ENCODE peak calls at places on chromosomes 3 and 15, in seven cellular contexts. One of them, this sample, is unnamed.

GRCh38 chr3:73622135-73622534 is 2.6 kb downstream of the PDZRN3 start:
- DNase-seq in HT1080: no peak
- DNase-seq in stimulated activated CD4-positive, alpha-beta T cell treated with anti-CD3 and anti-CD28 coated beads, TNF-alpha, amount 100 ng/mL, for 48 hours: no peak
- DNase-seq in AG04450: no peak
- DNase-seq in CD8-positive, alpha-beta memory T cell: no peak
- DNase-seq in GM18507: no peak
- DNase-seq in left lung: no peak
- DNase-seq in this sample: no peak

GRCh38 chr3:12468757-12469156 is 15.5 kb upstream of the TSEN2 start:
- DNase-seq in HT1080: no peak
- DNase-seq in stimulated activated CD4-positive, alpha-beta T cell treated with anti-CD3 and anti-CD28 coated beads, TNF-alpha, amount 100 ng/mL, for 48 hours: no peak
- DNase-seq in AG04450: no peak
- DNase-seq in CD8-positive, alpha-beta memory T cell: no peak
- DNase-seq in GM18507: no peak
- DNase-seq in left lung: no peak
- DNase-seq in this sample: no peak

GRCh38 chr3:17972889-17973558 is 230.6 kb upstream of the TBC1D5 start:
- DNase-seq in HT1080: no peak
- DNase-seq in stimulated activated CD4-positive, alpha-beta T cell treated with anti-CD3 and anti-CD28 coated beads, TNF-alpha, amount 100 ng/mL, for 48 hours: no peak
- DNase-seq in AG04450: no peak
- DNase-seq in CD8-positive, alpha-beta memory T cell: no peak
- DNase-seq in GM18507: no peak
- DNase-seq in left lung: no peak
- DNase-seq in this sample: no peak

GRCh38 chr3:126654571-126655393 is at the start of gene TXNRD3:
- DNase-seq in HT1080: peak
- DNase-seq in stimulated activated CD4-positive, alpha-beta T cell treated with anti-CD3 and anti-CD28 coated beads, TNF-alpha, amount 100 ng/mL, for 48 hours: peak
- DNase-seq in AG04450: no peak
- DNase-seq in CD8-positive, alpha-beta memory T cell: peak
- DNase-seq in GM18507: no peak
- DNase-seq in left lung: peak
- DNase-seq in this sample: peak

GRCh38 chr15:41848595-41848994 is 9.9 kb downstream of the PLA2G4B start:
- DNase-seq in HT1080: no peak
- DNase-seq in stimulated activated CD4-positive, alpha-beta T cell treated with anti-CD3 and anti-CD28 coated beads, TNF-alpha, amount 100 ng/mL, for 48 hours: peak
- DNase-seq in AG04450: no peak
- DNase-seq in CD8-positive, alpha-beta memory T cell: no peak
- DNase-seq in GM18507: no peak
- DNase-seq in left lung: no peak
- DNase-seq in this sample: peak

GRCh38 chr3:30282052-30282708 is 324.2 kb upstream of the TGFBR2 start:
- DNase-seq in HT1080: peak
- DNase-seq in stimulated activated CD4-positive, alpha-beta T cell treated with anti-CD3 and anti-CD28 coated beads, TNF-alpha, amount 100 ng/mL, for 48 hours: no peak
- DNase-seq in AG04450: peak
- DNase-seq in CD8-positive, alpha-beta memory T cell: no peak
- DNase-seq in GM18507: no peak
- DNase-seq in left lung: no peak
- DNase-seq in this sample: no peak

GRCh38 chr3:127177226-127177625 is 15.7 kb upstream of the PRR23E start:
- DNase-seq in HT1080: peak
- DNase-seq in stimulated activated CD4-positive, alpha-beta T cell treated with anti-CD3 and anti-CD28 coated beads, TNF-alpha, amount 100 ng/mL, for 48 hours: no peak
- DNase-seq in AG04450: no peak
- DNase-seq in CD8-positive, alpha-beta memory T cell: no peak
- DNase-seq in GM18507: no peak
- DNase-seq in left lung: no peak
- DNase-seq in this sample: no peak

GRCh38 chr15:66750609-66751008 is 48.6 kb downstream of the SMAD6 start:
- DNase-seq in HT1080: no peak
- DNase-seq in stimulated activated CD4-positive, alpha-beta T cell treated with anti-CD3 and anti-CD28 coated beads, TNF-alpha, amount 100 ng/mL, for 48 hours: no peak
- DNase-seq in AG04450: no peak
- DNase-seq in CD8-positive, alpha-beta memory T cell: no peak
- DNase-seq in GM18507: no peak
- DNase-seq in left lung: peak
- DNase-seq in this sample: no peak

GRCh38 chr15:100109486-100110035 is 232.2 kb downstream of the ADAMTS17 start:
- DNase-seq in HT1080: no peak
- DNase-seq in stimulated activated CD4-positive, alpha-beta T cell treated with anti-CD3 and anti-CD28 coated beads, TNF-alpha, amount 100 ng/mL, for 48 hours: no peak
- DNase-seq in AG04450: no peak
- DNase-seq in CD8-positive, alpha-beta memory T cell: no peak
- DNase-seq in GM18507: no peak
- DNase-seq in left lung: no peak
- DNase-seq in this sample: no peak

GRCh38 chr3:60456180-60456579 is 795.1 kb downstream of the FHIT start:
- DNase-seq in HT1080: no peak
- DNase-seq in stimulated activated CD4-positive, alpha-beta T cell treated with anti-CD3 and anti-CD28 coated beads, TNF-alpha, amount 100 ng/mL, for 48 hours: no peak
- DNase-seq in AG04450: no peak
- DNase-seq in CD8-positive, alpha-beta memory T cell: no peak
- DNase-seq in GM18507: no peak
- DNase-seq in left lung: no peak
- DNase-seq in this sample: no peak

GRCh38 chr3:177833392-177833791 is 636.1 kb upstream of the TBL1XR1 start:
- DNase-seq in HT1080: no peak
- DNase-seq in stimulated activated CD4-positive, alpha-beta T cell treated with anti-CD3 and anti-CD28 coated beads, TNF-alpha, amount 100 ng/mL, for 48 hours: no peak
- DNase-seq in AG04450: no peak
- DNase-seq in CD8-positive, alpha-beta memory T cell: no peak
- DNase-seq in GM18507: no peak
- DNase-seq in left lung: no peak
- DNase-seq in this sample: no peak

GRCh38 chr15:91855684-91856553 is 2.4 kb downstream of the SLCO3A1 start:
- DNase-seq in HT1080: no peak
- DNase-seq in stimulated activated CD4-positive, alpha-beta T cell treated with anti-CD3 and anti-CD28 coated beads, TNF-alpha, amount 100 ng/mL, for 48 hours: no peak
- DNase-seq in AG04450: no peak
- DNase-seq in CD8-positive, alpha-beta memory T cell: no peak
- DNase-seq in GM18507: no peak
- DNase-seq in left lung: peak
- DNase-seq in this sample: peak

GRCh38 chr3:38575279-38575843 is 74.1 kb downstream of the SCN5A start:
- DNase-seq in HT1080: no peak
- DNase-seq in stimulated activated CD4-positive, alpha-beta T cell treated with anti-CD3 and anti-CD28 coated beads, TNF-alpha, amount 100 ng/mL, for 48 hours: no peak
- DNase-seq in AG04450: no peak
- DNase-seq in CD8-positive, alpha-beta memory T cell: no peak
- DNase-seq in GM18507: no peak
- DNase-seq in left lung: no peak
- DNase-seq in this sample: no peak

GRCh38 chr15:38687340-38687739 is 122.7 kb upstream of the RASGRP1 start:
- DNase-seq in HT1080: no peak
- DNase-seq in stimulated activated CD4-positive, alpha-beta T cell treated with anti-CD3 and anti-CD28 coated beads, TNF-alpha, amount 100 ng/mL, for 48 hours: no peak
- DNase-seq in AG04450: no peak
- DNase-seq in CD8-positive, alpha-beta memory T cell: no peak
- DNase-seq in GM18507: no peak
- DNase-seq in left lung: no peak
- DNase-seq in this sample: no peak

GRCh38 chr3:183779896-183780450 is 45.4 kb downstream of the MAP6D1 start:
- DNase-seq in HT1080: no peak
- DNase-seq in stimulated activated CD4-positive, alpha-beta T cell treated with anti-CD3 and anti-CD28 coated beads, TNF-alpha, amount 100 ng/mL, for 48 hours: no peak
- DNase-seq in AG04450: no peak
- DNase-seq in CD8-positive, alpha-beta memory T cell: no peak
- DNase-seq in GM18507: no peak
- DNase-seq in left lung: peak
- DNase-seq in this sample: no peak

This sample was measured in activated CD4-positive, alpha-beta memory T cell treated with anti-CD3 and anti-CD28 coated beads for 36 hours.